ENCODE peak calls at places on chromosomes 6 and 20, in eight cellular contexts. X is H9, K is adrenal gland, F is PC-9, C is A549, E is tibial nerve, V is stomach, L is small intestine. Y is an unnamed sample. For H3K4me1, the result is how much of the 10 kb centered on the place peaks cover.

GRCh38 chr20:24470782-24471582 is 1.6 kb downstream of the SYNDIG1 start:
- DNase-seq in K (no peak), E (no peak), C (peak), V (no peak), L (no peak), X (peak), F (no peak), Y (no peak)

GRCh38 chr6:77466055-77467028 is 3.1 kb upstream of the HTR1B start:
- DNase-seq in E (no peak), V (peak), X (peak), C (peak), F (no peak), L (peak), K (peak), Y (no peak)

GRCh38 chr6:124393536-124393935 is 568.7 kb upstream of the RNF217 start:
- DNase-seq in K (no peak), C (no peak), F (no peak), E (no peak), X (no peak), L (no peak), V (no peak), Y (no peak)

GRCh38 chr20:40993794-40994540 is 34.7 kb upstream of the TOP1 start:
- DNase-seq in X (no peak), E (no peak), C (no peak), L (no peak), K (no peak), F (no peak), V (no peak), Y (peak)

GRCh38 chr20:50713677-50714101 is 17.7 kb upstream of the PARD6B start:
- DNase-seq in K (peak), X (peak), L (peak), F (no peak), V (peak), C (peak), E (no peak), Y (no peak)

GRCh38 chr6:53771780-53772624 is 22.8 kb upstream of the LRRC1 start:
- DNase-seq in V (no peak), K (no peak), L (no peak), C (no peak), E (no peak), X (no peak), F (no peak), Y (no peak)

GRCh38 chr6:107489636-107490567 is at the start of gene SOBP:
- DNase-seq in X (peak), F (no peak), K (peak), C (peak), L (no peak), E (peak), V (peak), Y (no peak)

GRCh38 chr6:40804905-40805304 is 217.7 kb upstream of the LRFN2 start:
- DNase-seq in E (no peak), V (no peak), F (no peak), X (no peak), L (no peak), C (no peak), K (no peak), Y (no peak)

GRCh38 chr6:53986165-53986720 is 125.0 kb upstream of the MLIP start:
- DNase-seq in F (no peak), C (peak), V (no peak), L (peak), K (peak), E (no peak), X (no peak), Y (no peak)

GRCh38 chr6:15299430-15300131 is 53.7 kb downstream of the JARID2 start:
- DNase-seq in V (peak), X (no peak), K (no peak), E (no peak), C (no peak), L (peak), F (peak), Y (no peak)

GRCh38 chr6:160992323-160993314 is 1.1 kb downstream of the MAP3K4 start:
- DNase-seq in C (peak), E (no peak), V (peak), F (no peak), X (peak), L (peak), K (peak), Y (no peak)

GRCh38 chr20:19407731-19408130 is 195.3 kb downstream of the SLC24A3 start:
- DNase-seq in E (no peak), F (peak), L (no peak), X (no peak), V (no peak), C (no peak), K (no peak), Y (no peak)

GRCh38 chr6:32203435-32204267 is 11.2 kb upstream of the GPSM3 start:
- DNase-seq in K (no peak), X (no peak), E (no peak), V (no peak), L (no peak), C (no peak), F (no peak), Y (no peak)

GRCh38 chr20:23666189-23666588 is 22.6 kb downstream of the CST4 start:
- DNase-seq in V (no peak), X (no peak), F (no peak), E (no peak), C (peak), L (no peak), K (no peak), Y (no peak)

GRCh38 chr6:53770690-53771320 is 24.0 kb upstream of the LRRC1 start:
- DNase-seq in L (peak), X (no peak), K (no peak), V (no peak), F (no peak), E (no peak), C (no peak), Y (no peak)

GRCh38 chr6:144278659-144279314 is 6.3 kb upstream of the UTRN start:
- DNase-seq in E (no peak), V (no peak), F (peak), X (no peak), L (peak), C (no peak), K (no peak), Y (peak)

GRCh38 chr6:46453221-46453620 is 38.0 kb downstream of the RCAN2 start:
- DNase-seq in F (no peak), K (no peak), E (no peak), C (no peak), V (no peak), L (no peak), X (no peak), Y (no peak)

GRCh38 chr6:134979142-134979541 is 29.2 kb upstream of the ALDH8A1 start:
- DNase-seq in K (no peak), V (no peak), F (no peak), X (no peak), L (no peak), E (no peak), C (no peak), Y (no peak)

GRCh38 chr6:56002336-56002735 is 126.9 kb upstream of the BMP5 start:
- DNase-seq in K (no peak), C (no peak), X (no peak), F (no peak), V (no peak), L (no peak), E (no peak), Y (no peak)

GRCh38 chr20:46063652-46064054 is 26.1 kb downstream of the NCOA5 start:
- DNase-seq in V (no peak), C (no peak), L (no peak), X (no peak), F (peak), K (no peak), E (no peak), Y (no peak)

GRCh38 chr20:39676857-39677351 is 714.8 kb downstream of the DHX35 start:
- DNase-seq in L (peak), C (peak), E (no peak), K (no peak), F (no peak), X (no peak), V (no peak), Y (no peak)

GRCh38 chr6:146281963-146282362 is 253.1 kb downstream of the GRM1 start:
- DNase-seq in L (no peak), F (no peak), X (no peak), E (no peak), C (no peak), V (no peak), K (no peak), Y (no peak)

GRCh38 chr6:97524846-97525245 is 241.8 kb upstream of the MMS22L start:
- DNase-seq in E (no peak), V (no peak), C (no peak), F (no peak), K (no peak), X (peak), L (no peak), Y (no peak)

GRCh38 chr6:129936329-129937165 is 75.4 kb upstream of the TMEM244 start:
- DNase-seq in E (no peak), V (peak), L (peak), X (peak), C (peak), F (peak), K (peak), Y (no peak)

GRCh38 chr6:26251354-26252081 is 113.5 kb upstream of the BTN3A2 start:
- DNase-seq in K (peak), E (no peak), F (no peak), L (peak), V (peak), X (peak), C (no peak), Y (peak)

GRCh38 chr6:32973934-32974333 is 5.5 kb downstream of the BRD2 start:
- DNase-seq in X (no peak), L (peak), F (no peak), K (no peak), C (peak), E (no peak), V (no peak), Y (no peak)

GRCh38 chr6:129440691-129441090 is 269.3 kb downstream of the ARHGAP18 start:
- DNase-seq in V (no peak), C (peak), E (no peak), L (no peak), F (no peak), K (no peak), X (peak), Y (no peak)

GRCh38 chr6:132746049-132746448 is 11.7 kb downstream of the VNN2 start:
- DNase-seq in L (no peak), K (no peak), V (no peak), X (no peak), F (peak), E (no peak), C (no peak), Y (no peak)

GRCh38 chr6:26194774-26195375 is 107.6 kb downstream of the HFE start:
- DNase-seq in E (no peak), F (no peak), V (no peak), X (no peak), L (no peak), C (no peak), K (no peak), Y (no peak)

GRCh38 chr6:169227116-169227515 is 26.5 kb downstream of the THBS2 start:
- DNase-seq in V (no peak), C (no peak), X (no peak), F (no peak), K (no peak), E (no peak), L (no peak), Y (no peak)

GRCh38 chr20:62740286-62741141 is 31.9 kb downstream of the NTSR1 start:
- DNase-seq in V (peak), X (no peak), F (peak), K (no peak), C (peak), L (peak), E (no peak), Y (peak)
- H3K4me1 ChIP-seq in V (under half), X (under half), F (under half), K (under half), C (under half), L (under half), E (under half), Y (under half)

DNA sequence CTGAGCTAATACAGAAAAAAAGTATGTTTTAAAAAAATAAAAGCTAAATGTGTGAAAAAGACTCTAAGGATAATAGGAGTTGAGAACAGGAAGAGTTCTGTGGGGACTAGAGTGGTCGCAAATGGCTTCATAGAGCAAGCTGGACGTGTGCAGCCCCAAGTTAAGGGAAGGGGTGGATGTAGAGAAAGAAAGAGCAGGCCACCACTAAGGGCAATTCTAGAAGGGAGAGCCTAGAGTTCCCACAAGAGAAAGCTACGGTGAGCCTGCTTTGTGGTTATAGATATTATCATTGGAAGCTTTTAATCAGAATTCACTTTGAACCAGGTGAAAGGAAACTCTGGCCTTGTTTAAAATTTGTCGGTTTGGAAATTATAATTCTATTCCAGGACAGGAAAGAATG is 101.6 kb downstream of the HIVEP2 start:
- DNase-seq in K (no peak), E (no peak), X (no peak), F (no peak), L (no peak), V (no peak), C (no peak), Y (no peak)
- H3K4me1 ChIP-seq in K (under half), E (under half), X (under half), F (half or more), L (under half), V (half or more), C (half or more), Y (half or more)

DNA sequence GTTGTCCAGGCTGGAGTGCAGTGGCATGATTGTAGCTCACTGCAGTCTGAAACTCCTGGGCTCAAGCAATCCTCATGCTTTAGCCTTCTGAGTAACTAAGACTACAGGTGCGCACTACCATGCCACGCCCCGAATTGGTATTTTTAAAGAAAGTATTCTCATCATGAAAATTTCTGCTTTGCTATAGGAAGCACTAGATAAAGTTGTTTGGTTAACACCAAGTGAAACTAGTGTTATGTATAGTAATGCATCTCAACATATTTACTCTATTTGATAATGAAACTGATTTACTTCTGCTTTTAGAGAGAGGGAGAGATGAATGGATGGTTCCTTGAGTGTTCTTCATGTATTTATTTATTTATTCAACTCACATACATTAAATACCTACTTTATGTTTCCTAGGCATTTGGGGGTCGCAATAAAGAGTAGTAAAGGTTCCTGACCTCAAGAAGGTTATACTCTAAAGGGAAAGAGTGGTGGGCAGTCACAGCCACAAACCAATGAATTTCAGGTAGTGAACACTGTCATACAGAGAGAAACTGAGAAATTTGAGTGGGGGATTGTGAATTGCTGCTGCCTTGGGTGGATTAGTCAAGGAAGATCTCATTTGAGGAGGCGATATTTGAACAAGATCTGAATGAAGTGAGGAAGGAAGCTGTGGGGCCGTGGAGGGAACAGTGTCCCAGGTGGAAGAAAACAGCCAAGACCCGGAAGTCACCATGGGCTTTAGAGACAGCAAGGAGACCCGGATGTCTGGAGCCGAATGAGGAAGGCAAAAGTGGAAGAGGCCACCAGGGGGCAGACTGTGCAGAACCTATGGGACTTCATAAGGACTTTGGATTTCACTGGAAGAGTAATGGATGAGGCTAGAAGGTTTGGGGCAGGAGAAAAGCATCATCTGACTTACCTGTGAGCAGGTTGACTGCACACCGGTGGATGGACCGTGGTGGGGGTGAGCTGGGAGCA is 185.6 kb downstream of the TSHZ2 start:
- DNase-seq in V (peak), F (no peak), C (peak), K (no peak), L (peak), E (no peak), X (peak), Y (no peak)
- H3K4me1 ChIP-seq in V (under half), F (under half), C (under half), K (under half), L (under half), E (under half), X (under half), Y (under half)

GRCh38 chr20:1946442-1946761 is 47.5 kb downstream of the PDYN start:
- DNase-seq in E (no peak), L (no peak), X (no peak), V (no peak), K (no peak), F (no peak), C (no peak), Y (no peak)
- H3K4me1 ChIP-seq in E (under half), L (under half), X (under half), V (under half), K (under half), F (under half), C (under half), Y (under half)

GRCh38 chr20:8689337-8689736 is 379.6 kb upstream of the PLCB4 start:
- DNase-seq in K (no peak), V (no peak), F (no peak), X (no peak), L (no peak), E (no peak), C (no peak), Y (no peak)
- H3K4me1 ChIP-seq in K (under half), V (under half), F (under half), X (under half), L (under half), E (under half), C (under half), Y (under half)

DNA sequence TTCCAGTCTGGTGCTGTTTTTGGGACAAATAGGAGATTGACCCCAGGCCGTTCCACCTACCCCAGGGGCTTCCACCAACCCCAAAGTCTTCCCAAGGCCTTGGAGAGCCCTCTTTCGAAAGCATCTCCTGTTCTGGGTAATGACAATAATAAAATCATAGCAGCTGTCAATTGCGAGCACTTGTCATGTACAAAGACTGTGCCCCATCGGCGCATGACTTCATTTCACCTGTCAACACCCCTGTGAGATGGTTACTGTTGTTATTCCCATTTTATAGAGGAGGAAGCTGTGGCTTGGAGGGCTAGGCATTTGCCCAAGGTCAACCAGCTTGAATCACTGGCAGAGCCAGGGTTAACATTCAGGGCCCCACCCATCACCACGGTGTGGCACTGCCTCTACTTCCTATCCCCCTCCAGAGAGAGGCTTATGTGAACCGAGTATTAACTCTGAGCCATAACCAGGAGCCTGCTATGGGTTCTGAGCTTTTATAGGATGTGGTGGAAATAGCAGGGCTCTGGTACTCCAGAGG is 51.1 kb downstream of the HNF4A start:
- DNase-seq in C (no peak), E (no peak), K (no peak), L (peak), X (no peak), V (no peak), F (no peak), Y (no peak)
- H3K4me1 ChIP-seq in C (under half), E (under half), K (under half), L (under half), X (under half), V (under half), F (under half), Y (under half)

DNA sequence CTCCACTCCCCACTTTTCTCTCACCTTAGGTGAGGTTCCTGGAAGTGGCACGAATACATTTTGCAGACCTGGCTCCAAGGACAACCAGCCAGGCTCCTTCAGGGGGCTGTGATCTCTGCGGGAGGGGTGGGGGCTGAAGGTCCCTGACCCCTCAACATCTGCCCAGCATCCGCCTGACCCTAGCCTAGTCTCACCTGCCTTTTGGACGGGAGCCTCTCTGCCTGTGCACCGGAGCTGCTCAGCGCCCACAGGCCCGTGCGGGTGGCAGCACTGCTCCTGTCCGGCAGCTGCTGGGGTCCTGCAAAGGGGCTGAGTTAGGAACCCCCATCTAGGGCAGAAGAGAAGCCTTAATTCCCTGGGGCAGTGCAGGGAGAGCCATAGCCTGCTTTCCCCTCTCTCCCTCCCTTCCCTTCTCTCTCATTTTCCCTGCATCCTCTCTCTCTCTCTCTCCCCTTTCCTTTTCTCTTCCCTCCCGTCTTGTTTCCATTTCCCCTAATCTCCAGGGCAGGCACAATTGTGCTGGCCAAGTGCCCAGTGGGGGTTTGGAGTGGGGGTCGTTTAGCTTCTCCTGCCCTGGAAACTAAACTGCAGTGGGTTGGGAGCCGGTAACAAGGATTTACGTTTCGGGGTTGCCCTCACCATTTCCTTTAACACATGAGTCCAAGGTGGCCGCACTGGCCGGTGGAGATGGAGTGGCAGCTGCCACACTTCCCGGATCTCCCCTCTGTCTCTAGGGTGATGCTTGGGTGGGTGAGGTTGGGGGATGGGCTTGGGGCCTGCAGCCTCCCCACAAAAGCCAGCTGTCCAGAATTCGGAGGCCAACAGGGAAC is 54.1 kb downstream of the CTCFL start:
- DNase-seq in V (no peak), L (no peak), C (no peak), X (no peak), K (no peak), E (no peak), F (no peak), Y (no peak)
- H3K4me1 ChIP-seq in V (under half), L (under half), C (under half), X (under half), K (under half), E (under half), F (under half), Y (under half)